ENCODE peak calls at places on chromosome 1, in eight cellular contexts. Q is adrenal gland; U is EH; W is ureter; R is A549; B is IMR-90; A is CD8-positive, alpha-beta memory T cell; X is thoracic aorta. I is an unnamed sample.

GRCh38 chr1:92503926-92504750 is 17.4 kb upstream of the GFI1 start:
- DNase-seq in Q (peak), U (no peak), W (no peak), R (no peak), B (no peak), A (no peak), X (no peak), I (no peak)

GRCh38 chr1:216210081-216210480 is 213.2 kb downstream of the USH2A start:
- DNase-seq in Q (no peak), U (peak), W (no peak), R (no peak), B (peak), A (no peak), X (no peak), I (no peak)

GRCh38 chr1:204600968-204601367 is 84.6 kb downstream of the LRRN2 start:
- DNase-seq in Q (no peak), U (no peak), W (no peak), R (peak), B (no peak), A (no peak), X (no peak), I (no peak)

GRCh38 chr1:37653906-37654305 is 19.2 kb upstream of the RSPO1 start:
- DNase-seq in Q (no peak), U (no peak), W (no peak), R (no peak), B (no peak), A (no peak), X (no peak), I (no peak)

GRCh38 chr1:58922302-58923089 is 138.6 kb upstream of the JUN start:
- DNase-seq in Q (peak), U (peak), W (peak), R (no peak), B (peak), A (peak), X (no peak), I (peak)

GRCh38 chr1:246117066-246117791 is 389.9 kb downstream of the SMYD3 start:
- DNase-seq in Q (peak), U (peak), W (peak), R (peak), B (peak), A (peak), X (no peak), I (no peak)

GRCh38 chr1:21337931-21338567 is 47.8 kb upstream of the ECE1 start:
- DNase-seq in Q (peak), U (peak), W (peak), R (no peak), B (peak), A (no peak), X (peak), I (peak)

GRCh38 chr1:171128463-171128862 is 37.8 kb downstream of the FMO3 start:
- DNase-seq in Q (no peak), U (no peak), W (no peak), R (no peak), B (no peak), A (no peak), X (no peak), I (no peak)

GRCh38 chr1:30302808-30303310 is 420.5 kb downstream of the MATN1 start:
- DNase-seq in Q (no peak), U (no peak), W (peak), R (no peak), B (no peak), A (no peak), X (no peak), I (no peak)

I was measured in uterus.